ENCODE peak calls at places on chromosomes 4 and X, in seven cellular contexts. M is tibial artery, Y is endothelial cell, W is mesothelial cell of epicardium, K is AML-193, H is fibroblast of pulmonary artery, E is NCI-H1694 treated with DMSO at 0.1 percent for 48 hours. I is an unnamed sample.

GRCh38 chr4:76665139-76665538 is 230.1 kb downstream of the SHROOM3 start:
- DNase-seq in E (no peak), H (peak), K (no peak), W (no peak), M (no peak), Y (no peak), I (no peak)

GRCh38 chr4:21769404-21770147 is 179.0 kb downstream of the KCNIP4 start:
- DNase-seq in E (no peak), H (peak), M (no peak), Y (no peak), W (no peak), K (no peak), I (no peak)

GRCh38 chr4:48891028-48891619 is 15.4 kb downstream of the OCIAD2 start:
- DNase-seq in E (no peak), K (no peak), M (no peak), W (no peak), H (no peak), Y (no peak), I (no peak)

GRCh38 chr4:175833574-175834350 is 21.7 kb upstream of the GPM6A start:
- DNase-seq in E (no peak), W (no peak), M (no peak), K (no peak), H (no peak), Y (no peak), I (no peak)

GRCh38 chr4:35166437-35166836 is 1077.9 kb downstream of the ARAP2 start:
- DNase-seq in K (no peak), E (no peak), M (no peak), Y (no peak), W (no peak), H (peak), I (no peak)

GRCh38 chr4:141580523-141580922 is 55.9 kb upstream of the IL15 start:
- DNase-seq in Y (no peak), K (no peak), E (no peak), W (no peak), M (no peak), H (no peak), I (no peak)

GRCh38 chr4:180542445-180543100 is 1700.6 kb upstream of the TENM3 start:
- DNase-seq in W (no peak), E (no peak), M (no peak), H (peak), K (no peak), Y (no peak), I (no peak)

GRCh38 chr4:40827774-40828173 is 78.0 kb downstream of the NSUN7 start:
- DNase-seq in W (no peak), H (no peak), E (no peak), Y (no peak), M (no peak), K (no peak), I (no peak)

GRCh38 chrX:136028383-136028984 is 43.2 kb downstream of the SLC9A6 start:
- DNase-seq in M (no peak), H (peak), W (no peak), E (peak), K (peak), Y (no peak), I (no peak)

GRCh38 chr4:72418458-72418857 is 150.6 kb downstream of the ADAMTS3 start:
- DNase-seq in W (no peak), Y (no peak), K (no peak), E (peak), M (peak), H (peak), I (no peak)

GRCh38 chr4:17490575-17491059 is 21.3 kb downstream of the QDPR start:
- DNase-seq in W (no peak), Y (no peak), K (no peak), M (no peak), H (no peak), E (no peak), I (no peak)

GRCh38 chr4:103567591-103567990 is 152.2 kb downstream of the TACR3 start:
- DNase-seq in H (no peak), K (no peak), Y (no peak), W (no peak), M (no peak), E (no peak), I (no peak)

GRCh38 chr4:169226565-169226964 is 44.2 kb downstream of the SH3RF1 start:
- DNase-seq in K (no peak), Y (no peak), M (no peak), W (no peak), H (no peak), E (no peak), I (no peak)

GRCh38 chr4:19844436-19844835 is 407.3 kb upstream of the SLIT2 start:
- DNase-seq in E (peak), W (no peak), Y (no peak), K (no peak), M (no peak), H (peak), I (no peak)

GRCh38 chrX:43467608-43468234 is 188.4 kb upstream of the MAOA start:
- DNase-seq in W (no peak), K (no peak), M (no peak), H (no peak), E (no peak), Y (no peak), I (no peak)

GRCh38 chr4:177322156-177322685 is 12.5 kb downstream of the NEIL3 start:
- DNase-seq in E (no peak), Y (no peak), W (no peak), M (no peak), K (no peak), H (peak), I (no peak)

GRCh38 chr4:13866881-13867280 is 239.4 kb upstream of the BOD1L1 start:
- DNase-seq in K (no peak), H (no peak), Y (no peak), E (no peak), W (no peak), M (no peak), I (no peak)

GRCh38 chr4:88517825-88518224 is 5.8 kb downstream of the PYURF start:
- DNase-seq in H (no peak), K (no peak), E (no peak), M (no peak), Y (no peak), W (no peak), I (no peak)

GRCh38 chrX:154734101-154734781 is 16.6 kb downstream of the GAB3 start:
- DNase-seq in K (peak), M (peak), Y (no peak), H (peak), E (no peak), W (no peak), I (no peak)

GRCh38 chr4:128386761-128387599 is 99.4 kb upstream of the PGRMC2 start:
- DNase-seq in H (peak), M (peak), W (no peak), K (no peak), Y (no peak), E (peak), I (peak)

GRCh38 chr4:46856347-46856746 is 52.7 kb downstream of the COX7B2 start:
- DNase-seq in Y (no peak), E (no peak), W (no peak), M (no peak), K (no peak), H (no peak), I (no peak)

GRCh38 chr4:124322234-124322831 is 390.2 kb downstream of the ANKRD50 start:
- DNase-seq in E (peak), Y (no peak), H (peak), K (peak), W (no peak), M (no peak), I (no peak)

GRCh38 chr4:23039813-23040212 is 347.1 kb downstream of the GBA3 start:
- DNase-seq in M (no peak), H (no peak), W (no peak), E (no peak), Y (no peak), K (no peak), I (no peak)

GRCh38 chr4:142480244-142480643 is 365.9 kb downstream of the INPP4B start:
- DNase-seq in K (no peak), H (peak), W (no peak), M (no peak), Y (no peak), E (no peak), I (no peak)